ENCODE peak calls at places on chromosomes 11 and 22, in seven cellular contexts. T is sigmoid colon, H is GM23338, U is transverse colon, J is GM12878, F is breast epithelium, L is Panc1. Z is an unnamed sample.

GRCh38 chr11:132119573-132119972 is 749.2 kb downstream of the NTM start:
- DNase-seq in T (no peak), H (no peak), U (no peak), J (no peak), F (no peak), L (no peak), Z (no peak)

GRCh38 chr11:85815186-85815911 is 4.4 kb upstream of the SYTL2 start:
- DNase-seq in T (no peak), H (no peak), U (no peak), J (no peak), F (no peak), L (no peak), Z (no peak)

GRCh38 chr22:25021976-25022711 is 69.6 kb downstream of the KIAA1671 start:
- DNase-seq in T (no peak), H (no peak), U (no peak), J (no peak), F (no peak), L (no peak), Z (no peak)

GRCh38 chr11:726278-726915 is 20.4 kb downstream of the EPS8L2 start:
- DNase-seq in T (peak; percentile 80), H (peak; percentile 69), U (peak; percentile 77), J (no peak), F (peak; percentile 78), L (no peak), Z (peak; percentile 94)

GRCh38 chr22:25976346-25976745 is 192.9 kb upstream of the SEZ6L start:
- DNase-seq in T (no peak), H (no peak), U (no peak), J (no peak), F (no peak), L (no peak), Z (no peak)

GRCh38 chr11:74634537-74634936 is 42.2 kb downstream of the POLD3 start:
- DNase-seq in T (no peak), H (peak; percentile 4), U (peak; percentile 14), J (no peak), F (no peak), L (no peak), Z (no peak)

GRCh38 chr11:27926981-27927481 is 180.9 kb downstream of the KIF18A start:
- DNase-seq in T (no peak), H (no peak), U (no peak), J (no peak), F (no peak), L (no peak), Z (no peak)

GRCh38 chr11:3199537-3200295 is 18.9 kb downstream of the MRGPRG start:
- DNase-seq in T (no peak), H (no peak), U (no peak), J (no peak), F (no peak), L (no peak), Z (no peak)

GRCh38 chr22:20864186-20864908 is 5.5 kb downstream of the SNAP29 start:
- DNase-seq in T (no peak), H (no peak), U (no peak), J (no peak), F (no peak), L (no peak), Z (no peak)

GRCh38 chr22:38655532-38656255 is 498 bp downstream of the FAM227A start:
- DNase-seq in T (peak; percentile 69), H (no peak), U (no peak), J (no peak), F (no peak), L (no peak), Z (no peak)

GRCh38 chr11:12211331-12212065 is 101.1 kb downstream of the MICAL2 start:
- DNase-seq in T (no peak), H (no peak), U (no peak), J (no peak), F (no peak), L (no peak), Z (peak; percentile 56)

GRCh38 chr11:20084921-20085814 is 75.1 kb downstream of the DBX1 start:
- DNase-seq in T (no peak), H (peak; percentile 34), U (no peak), J (no peak), F (no peak), L (no peak), Z (no peak)

GRCh38 chr11:65410936-65411680 is 11.5 kb upstream of the NEAT1 start:
- DNase-seq in T (peak; percentile 57), H (no peak), U (no peak), J (no peak), F (no peak), L (no peak), Z (peak; percentile 71)

GRCh38 chr11:68038226-68038717 is 553 bp upstream of the TCIRG1 start:
- DNase-seq in T (no peak), H (no peak), U (no peak), J (no peak), F (no peak), L (no peak), Z (peak; percentile 86)

GRCh38 chr11:124329787-124330478 is 9.9 kb upstream of the OR8D2 start:
- DNase-seq in T (no peak), H (peak; percentile 2), U (no peak), J (peak; percentile 27), F (no peak), L (no peak), Z (no peak)

GRCh38 chr11:57370251-57370650 is 10.7 kb downstream of the PRG3 start:
- DNase-seq in T (no peak), H (no peak), U (no peak), J (no peak), F (no peak), L (no peak), Z (no peak)

GRCh38 chr22:28813772-28814518 is 13.6 kb upstream of the XBP1 start:
- DNase-seq in T (peak; percentile 68), H (no peak), U (peak; percentile 43), J (no peak), F (peak; percentile 55), L (no peak), Z (peak; percentile 38)

GRCh38 chr22:19737846-19738663 is 14.7 kb downstream of the GP1BB start:
- DNase-seq in T (no peak), H (no peak), U (no peak), J (no peak), F (no peak), L (no peak), Z (no peak)

GRCh38 chr11:109783842-109784241 is 309.4 kb upstream of the ZC3H12C start:
- DNase-seq in T (no peak), H (no peak), U (peak; percentile 20), J (peak; percentile 15), F (no peak), L (no peak), Z (no peak)

GRCh38 chr11:68621826-68622225 is 62.5 kb upstream of the GAL start:
- DNase-seq in T (no peak), H (no peak), U (no peak), J (no peak), F (no peak), L (no peak), Z (no peak)

GRCh38 chr11:71946144-71946571 is 17.3 kb downstream of the RNF121 start:
- DNase-seq in T (no peak), H (no peak), U (no peak), J (no peak), F (no peak), L (no peak), Z (no peak)

GRCh38 chr11:43905788-43906187 is 25.2 kb downstream of the ALKBH3 start:
- DNase-seq in T (no peak), H (no peak), U (no peak), J (no peak), F (no peak), L (no peak), Z (no peak)

GRCh38 chr11:117256573-117256972 is 24.1 kb downstream of the RNF214 start:
- DNase-seq in T (no peak), H (no peak), U (no peak), J (no peak), F (no peak), L (no peak), Z (no peak)

GRCh38 chr11:20327377-20327776 is 36.1 kb upstream of the HTATIP2 start:
- DNase-seq in T (no peak), H (no peak), U (no peak), J (no peak), F (no peak), L (no peak), Z (no peak)

GRCh38 chr22:48574776-48575566 is 1252.7 kb downstream of the BRD1 start:
- DNase-seq in T (no peak), H (peak; percentile 66), U (peak; percentile 12), J (no peak), F (peak; percentile 32), L (no peak), Z (no peak)

GRCh38 chr11:114399903-114400221 is 449 bp downstream of the C11orf71 start:
- DNase-seq in T (no peak), H (peak; percentile 92), U (no peak), J (peak; percentile 2), F (peak; percentile 46), L (no peak), Z (no peak)

GRCh38 chr22:46661221-46661851 is 41.1 kb downstream of the GRAMD4 start:
- DNase-seq in T (no peak), H (no peak), U (no peak), J (no peak), F (peak; percentile 60), L (no peak), Z (no peak)
- TF ChIP-seq POLR2AphosphoS5 in T (no peak), H (no peak), U (peak; percentile 18), J (no peak), F (no peak), L (no peak), Z (no peak)

GRCh38 chr11:46436113-46436512 is 44.5 kb upstream of the CHRM4 start:
- DNase-seq in T (no peak), H (no peak), U (no peak), J (no peak), F (no peak), L (no peak), Z (no peak)
- H3K4me3 ChIP-seq in T (no peak overlapping the region), H (peak overlapping the region; percentile 14), U (no peak overlapping the region), J (no peak overlapping the region), F (no peak overlapping the region), L (no peak overlapping the region), Z (no peak overlapping the region)

GRCh38 chr22:36486619-36487384 is 5.4 kb upstream of the TXN2 start:
- DNase-seq in T (no peak), H (peak; percentile 81), U (peak; percentile 58), J (no peak), F (no peak), L (no peak), Z (no peak)
- TF ChIP-seq POLR2AphosphoS5 in T (peak; percentile 47), H (no peak), U (no peak), J (no peak), F (no peak), L (no peak), Z (peak; percentile 40)

GRCh38 chr11:46293616-46294015 is 16.2 kb downstream of the CREB3L1 start:
- DNase-seq in T (no peak), H (no peak), U (no peak), J (no peak), F (no peak), L (no peak), Z (no peak)

GRCh38 chr11:46295312-46295995 is 18.0 kb downstream of the CREB3L1 start:
- DNase-seq in T (peak; percentile 91), H (peak; percentile 94), U (peak; percentile 70), J (no peak), F (peak; percentile 53), L (no peak), Z (peak; percentile 90)

GRCh38 chr11:46293066-46293465 is 15.6 kb downstream of the CREB3L1 start:
- DNase-seq in T (no peak), H (no peak), U (no peak), J (no peak), F (no peak), L (no peak), Z (no peak)

GRCh38 chr11:46295996-46296519 is 18.6 kb downstream of the CREB3L1 start:
- DNase-seq in T (no peak), H (no peak), U (no peak), J (no peak), F (no peak), L (no peak), Z (no peak)

GRCh38 chr11:46294365-46295309 is 17.2 kb downstream of the CREB3L1 start:
- DNase-seq in T (peak; percentile 76), H (peak; percentile 92), U (no peak), J (no peak), F (no peak), L (no peak), Z (no peak)
- H3K4me3 ChIP-seq in T (peak overlapping the region; percentile 25), H (peak overlapping the region; percentile 78), U (no peak overlapping the region), J (peak overlapping the region; percentile 54), F (peak overlapping the region; percentile 62), L (peak overlapping the region; percentile 18), Z (peak overlapping the region; percentile 51)

Z was measured in spleen.